ENCODE peak calls at places on chromosome 1, in six cellular contexts. G is cerebellar cortex; J is NCI-H1092; C is stimulated activated CD8-positive, alpha-beta memory T cell treated with anti-CD3 and anti-CD28 coated beads, Interleukin-12 subunit alpha, Interleukin-12 subunit beta, amount 100 ng/mL, for 4 hours; B is NCI-H446 treated with DMSO at 0.1 percent for 48 hours; Z is WTC11. V is an unnamed sample.

GRCh38 chr1:202289009-202289408 is 52.7 kb downstream of the UBE2T start:
- DNase-seq in G (no peak), J (no peak), C (no peak), B (no peak), Z (no peak), V (no peak)

GRCh38 chr1:186739515-186739914 is 59.3 kb upstream of the PTGS2 start:
- DNase-seq in G (no peak), J (no peak), C (no peak), B (no peak), Z (no peak), V (no peak)

GRCh38 chr1:46585312-46585711 is 18.8 kb downstream of the MKNK1 start:
- DNase-seq in G (no peak), J (no peak), C (no peak), B (no peak), Z (no peak), V (no peak)

GRCh38 chr1:119504831-119505230 is 2.2 kb upstream of the HSD3B1 start:
- DNase-seq in G (no peak), J (no peak), C (no peak), B (no peak), Z (no peak), V (no peak)

GRCh38 chr1:6373961-6374720 is 19.4 kb downstream of the ACOT7 start:
- DNase-seq in G (no peak), J (no peak), C (no peak), B (no peak), Z (no peak), V (no peak)

GRCh38 chr1:147611587-147611986 is 58.7 kb downstream of the ACP6 start:
- DNase-seq in G (no peak), J (no peak), C (no peak), B (no peak), Z (no peak), V (no peak)

GRCh38 chr1:155208406-155208655 is 164 bp upstream of the MTX1 start:
- DNase-seq in G (no peak), J (no peak), C (no peak), B (no peak), Z (no peak), V (no peak)

GRCh38 chr1:160747717-160748116 is 8.7 kb downstream of the SLAMF7 start:
- DNase-seq in G (no peak), J (no peak), C (no peak), B (no peak), Z (no peak), V (no peak)

GRCh38 chr1:119713039-119713537 is 1.4 kb downstream of the PHGDH start:
- DNase-seq in G (peak), J (peak), C (no peak), B (no peak), Z (no peak), V (no peak)

GRCh38 chr1:227364657-227365056 is 46.4 kb upstream of the CDC42BPA start:
- DNase-seq in G (no peak), J (no peak), C (no peak), B (no peak), Z (no peak), V (no peak)

GRCh38 chr1:54342764-54343687 is 63.2 kb downstream of the SSBP3 start:
- DNase-seq in G (no peak), J (no peak), C (no peak), B (no peak), Z (no peak), V (peak)

GRCh38 chr1:159924791-159925712 is at the start of gene TAGLN2:
- DNase-seq in G (peak), J (no peak), C (peak), B (peak), Z (peak), V (peak)

GRCh38 chr1:47325530-47325929 is 8.1 kb upstream of the CMPK1 start:
- DNase-seq in G (no peak), J (no peak), C (no peak), B (no peak), Z (no peak), V (no peak)

GRCh38 chr1:113168946-113169345 is 95.9 kb downstream of the LRIG2 start:
- DNase-seq in G (no peak), J (no peak), C (no peak), B (peak), Z (no peak), V (no peak)

GRCh38 chr1:199843856-199844255 is 183.7 kb upstream of the NR5A2 start:
- DNase-seq in G (no peak), J (no peak), C (no peak), B (no peak), Z (no peak), V (no peak)

GRCh38 chr1:65165269-65166002 is 17.4 kb downstream of the AK4 start:
- DNase-seq in G (no peak), J (no peak), C (no peak), B (no peak), Z (no peak), V (peak)